ENCODE peak calls at places on chromosomes 13 and 19, in seven cellular contexts. One of them, this sample, is unnamed.

GRCh38 chr13:73767747-73768315 is 366.4 kb downstream of the KLF12 start:
- DNase-seq in astrocyte of the spinal cord: no peak
- DNase-seq in NCI-H69: peak
- DNase-seq in fibroblast of pulmonary artery: no peak
- DNase-seq in activated gamma-delta T cell treated with Interleukin-2 at 50 U/mL for 16 hours: peak
- DNase-seq in mesothelial cell of epicardium: no peak
- DNase-seq in epithelial cell of prostate: no peak
- DNase-seq in this sample: no peak

GRCh38 chr19:58261968-58262921 is 16.5 kb upstream of the ZNF8 start:
- DNase-seq in NCI-H69: no peak
- DNase-seq in astrocyte of the spinal cord: peak
- DNase-seq in epithelial cell of prostate: no peak
- DNase-seq in fibroblast of pulmonary artery: peak
- DNase-seq in activated gamma-delta T cell treated with Interleukin-2 at 50 U/mL for 16 hours: no peak
- DNase-seq in mesothelial cell of epicardium: no peak
- DNase-seq in this sample: peak

GRCh38 chr19:982567-983170 is 1.5 kb upstream of the WDR18 start:
- DNase-seq in NCI-H69: peak
- DNase-seq in activated gamma-delta T cell treated with Interleukin-2 at 50 U/mL for 16 hours: peak
- DNase-seq in astrocyte of the spinal cord: peak
- DNase-seq in mesothelial cell of epicardium: peak
- DNase-seq in epithelial cell of prostate: no peak
- DNase-seq in fibroblast of pulmonary artery: peak
- DNase-seq in this sample: peak

GRCh38 chr19:17391371-17392151 is 2.4 kb downstream of the CCDC194 start:
- DNase-seq in epithelial cell of prostate: no peak
- DNase-seq in activated gamma-delta T cell treated with Interleukin-2 at 50 U/mL for 16 hours: no peak
- DNase-seq in mesothelial cell of epicardium: no peak
- DNase-seq in astrocyte of the spinal cord: no peak
- DNase-seq in NCI-H69: no peak
- DNase-seq in fibroblast of pulmonary artery: no peak
- DNase-seq in this sample: no peak

GRCh38 chr19:14061081-14061749 is 661 bp downstream of the PALM3 start:
- DNase-seq in mesothelial cell of epicardium: no peak
- DNase-seq in fibroblast of pulmonary artery: peak
- DNase-seq in activated gamma-delta T cell treated with Interleukin-2 at 50 U/mL for 16 hours: no peak
- DNase-seq in epithelial cell of prostate: no peak
- DNase-seq in astrocyte of the spinal cord: no peak
- DNase-seq in NCI-H69: no peak
- DNase-seq in this sample: no peak

GRCh38 chr19:3687774-3688706 is 12.2 kb downstream of the PIP5K1C start:
- DNase-seq in activated gamma-delta T cell treated with Interleukin-2 at 50 U/mL for 16 hours: peak
- DNase-seq in astrocyte of the spinal cord: no peak
- DNase-seq in mesothelial cell of epicardium: no peak
- DNase-seq in epithelial cell of prostate: no peak
- DNase-seq in NCI-H69: peak
- DNase-seq in fibroblast of pulmonary artery: no peak
- DNase-seq in this sample: peak

GRCh38 chr19:45667620-45668341 is at the start of gene GIPR:
- DNase-seq in astrocyte of the spinal cord: no peak
- DNase-seq in activated gamma-delta T cell treated with Interleukin-2 at 50 U/mL for 16 hours: peak
- DNase-seq in mesothelial cell of epicardium: no peak
- DNase-seq in NCI-H69: peak
- DNase-seq in fibroblast of pulmonary artery: no peak
- DNase-seq in epithelial cell of prostate: peak
- DNase-seq in this sample: peak

GRCh38 chr19:18418725-18419194 is 438 bp upstream of the SSBP4 start:
- DNase-seq in mesothelial cell of epicardium: no peak
- DNase-seq in fibroblast of pulmonary artery: no peak
- DNase-seq in astrocyte of the spinal cord: no peak
- DNase-seq in activated gamma-delta T cell treated with Interleukin-2 at 50 U/mL for 16 hours: peak
- DNase-seq in epithelial cell of prostate: no peak
- DNase-seq in NCI-H69: peak
- DNase-seq in this sample: no peak

GRCh38 chr13:99370476-99371272 is 63.5 kb upstream of the GPR183 start:
- DNase-seq in activated gamma-delta T cell treated with Interleukin-2 at 50 U/mL for 16 hours: no peak
- DNase-seq in astrocyte of the spinal cord: no peak
- DNase-seq in epithelial cell of prostate: no peak
- DNase-seq in NCI-H69: no peak
- DNase-seq in fibroblast of pulmonary artery: no peak
- DNase-seq in mesothelial cell of epicardium: no peak
- DNase-seq in this sample: no peak

GRCh38 chr19:10113964-10114650 is 2.6 kb downstream of the P2RY11 start:
- DNase-seq in astrocyte of the spinal cord: no peak
- DNase-seq in epithelial cell of prostate: no peak
- DNase-seq in fibroblast of pulmonary artery: no peak
- DNase-seq in mesothelial cell of epicardium: no peak
- DNase-seq in NCI-H69: peak
- DNase-seq in activated gamma-delta T cell treated with Interleukin-2 at 50 U/mL for 16 hours: no peak
- DNase-seq in this sample: no peak

GRCh38 chr13:30373727-30374126 is 48.6 kb upstream of the UBE2L5 start:
- DNase-seq in fibroblast of pulmonary artery: no peak
- DNase-seq in astrocyte of the spinal cord: no peak
- DNase-seq in activated gamma-delta T cell treated with Interleukin-2 at 50 U/mL for 16 hours: peak
- DNase-seq in NCI-H69: no peak
- DNase-seq in mesothelial cell of epicardium: no peak
- DNase-seq in epithelial cell of prostate: no peak
- DNase-seq in this sample: no peak

GRCh38 chr13:32883501-32883900 is 132.7 kb upstream of the KL start:
- DNase-seq in activated gamma-delta T cell treated with Interleukin-2 at 50 U/mL for 16 hours: no peak
- DNase-seq in NCI-H69: peak
- DNase-seq in fibroblast of pulmonary artery: peak
- DNase-seq in mesothelial cell of epicardium: no peak
- DNase-seq in astrocyte of the spinal cord: peak
- DNase-seq in epithelial cell of prostate: no peak
- DNase-seq in this sample: no peak

GRCh38 chr19:49335784-49336481 is 727 bp downstream of the CD37 start:
- DNase-seq in astrocyte of the spinal cord: no peak
- DNase-seq in epithelial cell of prostate: no peak
- DNase-seq in mesothelial cell of epicardium: no peak
- DNase-seq in activated gamma-delta T cell treated with Interleukin-2 at 50 U/mL for 16 hours: no peak
- DNase-seq in NCI-H69: no peak
- DNase-seq in fibroblast of pulmonary artery: no peak
- DNase-seq in this sample: no peak

GRCh38 chr19:19749332-19750130 is 16.6 kb upstream of the ZNF14 start:
- DNase-seq in mesothelial cell of epicardium: no peak
- DNase-seq in epithelial cell of prostate: no peak
- DNase-seq in astrocyte of the spinal cord: no peak
- DNase-seq in activated gamma-delta T cell treated with Interleukin-2 at 50 U/mL for 16 hours: no peak
- DNase-seq in NCI-H69: no peak
- DNase-seq in fibroblast of pulmonary artery: no peak
- DNase-seq in this sample: no peak

GRCh38 chr13:110354715-110355473 is 47.8 kb downstream of the COL4A2 start:
- DNase-seq in NCI-H69: no peak
- DNase-seq in fibroblast of pulmonary artery: no peak
- DNase-seq in astrocyte of the spinal cord: no peak
- DNase-seq in epithelial cell of prostate: no peak
- DNase-seq in mesothelial cell of epicardium: no peak
- DNase-seq in activated gamma-delta T cell treated with Interleukin-2 at 50 U/mL for 16 hours: no peak
- DNase-seq in this sample: no peak

GRCh38 chr13:75938811-75939525 is 302.8 kb downstream of the LMO7 start:
- DNase-seq in activated gamma-delta T cell treated with Interleukin-2 at 50 U/mL for 16 hours: no peak
- DNase-seq in epithelial cell of prostate: no peak
- DNase-seq in NCI-H69: peak
- DNase-seq in fibroblast of pulmonary artery: peak
- DNase-seq in astrocyte of the spinal cord: peak
- DNase-seq in mesothelial cell of epicardium: no peak
- DNase-seq in this sample: no peak

GRCh38 chr13:28000567-28000966 is 12.1 kb upstream of the URAD start:
- DNase-seq in mesothelial cell of epicardium: no peak
- DNase-seq in activated gamma-delta T cell treated with Interleukin-2 at 50 U/mL for 16 hours: no peak
- DNase-seq in epithelial cell of prostate: no peak
- DNase-seq in fibroblast of pulmonary artery: no peak
- DNase-seq in NCI-H69: no peak
- DNase-seq in astrocyte of the spinal cord: no peak
- DNase-seq in this sample: no peak

GRCh38 chr19:1615156-1615765 is 10.0 kb upstream of the UQCR11 start:
- DNase-seq in activated gamma-delta T cell treated with Interleukin-2 at 50 U/mL for 16 hours: no peak
- DNase-seq in fibroblast of pulmonary artery: no peak
- DNase-seq in NCI-H69: no peak
- DNase-seq in mesothelial cell of epicardium: no peak
- DNase-seq in epithelial cell of prostate: no peak
- DNase-seq in astrocyte of the spinal cord: no peak
- DNase-seq in this sample: no peak

GRCh38 chr13:37906880-37907279 is 37.3 kb upstream of the TRPC4 start:
- DNase-seq in activated gamma-delta T cell treated with Interleukin-2 at 50 U/mL for 16 hours: no peak
- DNase-seq in NCI-H69: no peak
- DNase-seq in mesothelial cell of epicardium: no peak
- DNase-seq in epithelial cell of prostate: no peak
- DNase-seq in astrocyte of the spinal cord: no peak
- DNase-seq in fibroblast of pulmonary artery: no peak
- DNase-seq in this sample: no peak

GRCh38 chr13:29883941-29884518 is 33.6 kb upstream of the UBL3 start:
- DNase-seq in fibroblast of pulmonary artery: peak
- DNase-seq in astrocyte of the spinal cord: no peak
- DNase-seq in mesothelial cell of epicardium: no peak
- DNase-seq in NCI-H69: no peak
- DNase-seq in epithelial cell of prostate: no peak
- DNase-seq in activated gamma-delta T cell treated with Interleukin-2 at 50 U/mL for 16 hours: no peak
- DNase-seq in this sample: no peak

This sample was measured in foreskin keratinocyte.